ENCODE peak calls at places on chromosomes 2 and 18, in five cellular contexts. One of them, this sample, is unnamed.

GRCh38 chr2:21800356-21800755 is 676.6 kb downstream of the TDRD15 start:
- DNase-seq in NCI-H2029: no peak
- DNase-seq in Calu3: no peak
- DNase-seq in activated naive CD8-positive, alpha-beta T cell treated with anti-CD3 and anti-CD28 coated beads, Interleukin-2, amount 50 U/mL, for 16 hours: no peak
- DNase-seq in AG08395: no peak
- DNase-seq in this sample: no peak

GRCh38 chr2:118852605-118853128 is 5.2 kb upstream of the EN1 start:
- DNase-seq in NCI-H2029: no peak
- DNase-seq in Calu3: no peak
- DNase-seq in activated naive CD8-positive, alpha-beta T cell treated with anti-CD3 and anti-CD28 coated beads, Interleukin-2, amount 50 U/mL, for 16 hours: no peak
- DNase-seq in AG08395: no peak
- DNase-seq in this sample: no peak

GRCh38 chr2:74554821-74555531 is 456 bp downstream of the DOK1 start:
- DNase-seq in NCI-H2029: no peak
- DNase-seq in Calu3: no peak
- DNase-seq in activated naive CD8-positive, alpha-beta T cell treated with anti-CD3 and anti-CD28 coated beads, Interleukin-2, amount 50 U/mL, for 16 hours: no peak
- DNase-seq in AG08395: no peak
- DNase-seq in this sample: no peak

GRCh38 chr18:10023853-10024638 is 110.2 kb downstream of the VAPA start:
- DNase-seq in NCI-H2029: peak; percentile 70
- DNase-seq in Calu3: no peak
- DNase-seq in activated naive CD8-positive, alpha-beta T cell treated with anti-CD3 and anti-CD28 coated beads, Interleukin-2, amount 50 U/mL, for 16 hours: no peak
- DNase-seq in AG08395: no peak
- DNase-seq in this sample: no peak

GRCh38 chr2:118244686-118245085 is 156.4 kb downstream of the INSIG2 start:
- DNase-seq in NCI-H2029: no peak
- DNase-seq in Calu3: no peak
- DNase-seq in activated naive CD8-positive, alpha-beta T cell treated with anti-CD3 and anti-CD28 coated beads, Interleukin-2, amount 50 U/mL, for 16 hours: no peak
- DNase-seq in AG08395: no peak
- DNase-seq in this sample: no peak

GRCh38 chr2:70190413-70191243 is at the start of gene C2orf42:
- DNase-seq in NCI-H2029: peak; percentile 89
- DNase-seq in Calu3: peak; percentile 94
- DNase-seq in activated naive CD8-positive, alpha-beta T cell treated with anti-CD3 and anti-CD28 coated beads, Interleukin-2, amount 50 U/mL, for 16 hours: peak; percentile 94
- DNase-seq in AG08395: peak; percentile 99
- DNase-seq in this sample: peak; percentile 89

GRCh38 chr2:198322275-198322674 is 517.9 kb downstream of the PLCL1 start:
- DNase-seq in NCI-H2029: no peak
- DNase-seq in Calu3: peak; percentile 25
- DNase-seq in activated naive CD8-positive, alpha-beta T cell treated with anti-CD3 and anti-CD28 coated beads, Interleukin-2, amount 50 U/mL, for 16 hours: no peak
- DNase-seq in AG08395: no peak
- DNase-seq in this sample: no peak

GRCh38 chr18:36333418-36333817 is 35.9 kb downstream of the FHOD3 start:
- DNase-seq in NCI-H2029: no peak
- DNase-seq in Calu3: no peak
- DNase-seq in activated naive CD8-positive, alpha-beta T cell treated with anti-CD3 and anti-CD28 coated beads, Interleukin-2, amount 50 U/mL, for 16 hours: no peak
- DNase-seq in AG08395: peak; percentile 83
- DNase-seq in this sample: no peak

GRCh38 chr2:178282075-178282474 is 87.8 kb downstream of the OSBPL6 start:
- DNase-seq in NCI-H2029: no peak
- DNase-seq in Calu3: peak; percentile 31
- DNase-seq in activated naive CD8-positive, alpha-beta T cell treated with anti-CD3 and anti-CD28 coated beads, Interleukin-2, amount 50 U/mL, for 16 hours: no peak
- DNase-seq in AG08395: peak; percentile 5
- DNase-seq in this sample: no peak

GRCh38 chr2:216742411-216742810 is 47.1 kb upstream of the IGFBP5 start:
- DNase-seq in NCI-H2029: no peak
- DNase-seq in Calu3: no peak
- DNase-seq in activated naive CD8-positive, alpha-beta T cell treated with anti-CD3 and anti-CD28 coated beads, Interleukin-2, amount 50 U/mL, for 16 hours: no peak
- DNase-seq in AG08395: no peak
- DNase-seq in this sample: no peak

GRCh38 chr2:95316466-95317122 is 19.4 kb downstream of the KCNIP3 start:
- DNase-seq in NCI-H2029: no peak
- DNase-seq in Calu3: no peak
- DNase-seq in activated naive CD8-positive, alpha-beta T cell treated with anti-CD3 and anti-CD28 coated beads, Interleukin-2, amount 50 U/mL, for 16 hours: no peak
- DNase-seq in AG08395: peak; percentile 74
- DNase-seq in this sample: no peak

GRCh38 chr2:204019572-204020501 is 83.3 kb downstream of the ICOS start:
- DNase-seq in NCI-H2029: no peak
- DNase-seq in Calu3: peak; percentile 7
- DNase-seq in activated naive CD8-positive, alpha-beta T cell treated with anti-CD3 and anti-CD28 coated beads, Interleukin-2, amount 50 U/mL, for 16 hours: peak; percentile 1
- DNase-seq in AG08395: peak; percentile 17
- DNase-seq in this sample: no peak

GRCh38 chr2:28707592-28707991 is 44.0 kb upstream of the PPP1CB start:
- DNase-seq in NCI-H2029: no peak
- DNase-seq in Calu3: no peak
- DNase-seq in activated naive CD8-positive, alpha-beta T cell treated with anti-CD3 and anti-CD28 coated beads, Interleukin-2, amount 50 U/mL, for 16 hours: no peak
- DNase-seq in AG08395: no peak
- DNase-seq in this sample: no peak

GRCh38 chr18:63074987-63075404 is 244.6 kb downstream of the BCL2 start:
- DNase-seq in NCI-H2029: peak; percentile 64
- DNase-seq in Calu3: peak; percentile 82
- DNase-seq in activated naive CD8-positive, alpha-beta T cell treated with anti-CD3 and anti-CD28 coated beads, Interleukin-2, amount 50 U/mL, for 16 hours: peak; percentile 19
- DNase-seq in AG08395: peak; percentile 86
- DNase-seq in this sample: no peak

GRCh38 chr18:34694611-34695165 is 15.4 kb upstream of the DTNA start:
- DNase-seq in NCI-H2029: peak; percentile 15
- DNase-seq in Calu3: no peak
- DNase-seq in activated naive CD8-positive, alpha-beta T cell treated with anti-CD3 and anti-CD28 coated beads, Interleukin-2, amount 50 U/mL, for 16 hours: no peak
- DNase-seq in AG08395: no peak
- DNase-seq in this sample: no peak

GRCh38 chr18:2901405-2901989 is 54.7 kb downstream of the EMILIN2 start:
- DNase-seq in NCI-H2029: no peak
- DNase-seq in Calu3: no peak
- DNase-seq in activated naive CD8-positive, alpha-beta T cell treated with anti-CD3 and anti-CD28 coated beads, Interleukin-2, amount 50 U/mL, for 16 hours: no peak
- DNase-seq in AG08395: peak; percentile 65
- DNase-seq in this sample: no peak

GRCh38 chr18:59219672-59220163 is at the start of gene GRP:
- DNase-seq in NCI-H2029: no peak
- DNase-seq in Calu3: no peak
- DNase-seq in activated naive CD8-positive, alpha-beta T cell treated with anti-CD3 and anti-CD28 coated beads, Interleukin-2, amount 50 U/mL, for 16 hours: no peak
- DNase-seq in AG08395: no peak
- DNase-seq in this sample: no peak

GRCh38 chr2:152847067-152847466 is 128.6 kb downstream of the ARL6IP6 start:
- DNase-seq in NCI-H2029: no peak
- DNase-seq in Calu3: no peak
- DNase-seq in activated naive CD8-positive, alpha-beta T cell treated with anti-CD3 and anti-CD28 coated beads, Interleukin-2, amount 50 U/mL, for 16 hours: no peak
- DNase-seq in AG08395: peak; percentile 65
- DNase-seq in this sample: no peak

GRCh38 chr18:44181951-44182350 is 498.7 kb upstream of the SETBP1 start:
- DNase-seq in NCI-H2029: no peak
- DNase-seq in Calu3: no peak
- DNase-seq in activated naive CD8-positive, alpha-beta T cell treated with anti-CD3 and anti-CD28 coated beads, Interleukin-2, amount 50 U/mL, for 16 hours: no peak
- DNase-seq in AG08395: no peak
- DNase-seq in this sample: no peak

GRCh38 chr2:119494163-119494790 is 30.0 kb downstream of the SCTR start:
- DNase-seq in NCI-H2029: no peak
- DNase-seq in Calu3: no peak
- DNase-seq in activated naive CD8-positive, alpha-beta T cell treated with anti-CD3 and anti-CD28 coated beads, Interleukin-2, amount 50 U/mL, for 16 hours: no peak
- DNase-seq in AG08395: no peak
- DNase-seq in this sample: no peak

GRCh38 chr2:147002256-147002655 is 842.6 kb upstream of the ACVR2A start:
- DNase-seq in NCI-H2029: no peak
- DNase-seq in Calu3: no peak
- DNase-seq in activated naive CD8-positive, alpha-beta T cell treated with anti-CD3 and anti-CD28 coated beads, Interleukin-2, amount 50 U/mL, for 16 hours: no peak
- DNase-seq in AG08395: no peak
- DNase-seq in this sample: no peak